ENCODE peak calls at places on chromosomes 13 and 19, in four cellular contexts. One of them, this sample, is unnamed.

GRCh38 chr13:41178040-41178439 is 16.3 kb downstream of the KBTBD7 start:
- DNase-seq in PC-3: no peak
- DNase-seq in K562: no peak
- DNase-seq in colonic mucosa: no peak
- DNase-seq in this sample: peak; percentile 27

GRCh38 chr13:87331178-87331577 is 340.0 kb upstream of the SLITRK5 start:
- DNase-seq in PC-3: no peak
- DNase-seq in colonic mucosa: no peak
- DNase-seq in K562: no peak
- DNase-seq in this sample: no peak

GRCh38 chr19:51799998-51800848 is 5.3 kb downstream of the FPR3 start:
- DNase-seq in K562: peak; percentile 74
- DNase-seq in PC-3: no peak
- DNase-seq in colonic mucosa: no peak
- DNase-seq in this sample: no peak

GRCh38 chr13:111177081-111177711 is 62.1 kb downstream of the ARHGEF7 start:
- DNase-seq in K562: no peak
- DNase-seq in colonic mucosa: no peak
- DNase-seq in PC-3: no peak
- DNase-seq in this sample: no peak

GRCh38 chr13:95267662-95268369 is 33.4 kb downstream of the ABCC4 start:
- DNase-seq in colonic mucosa: peak; percentile 36
- DNase-seq in PC-3: peak; percentile 56
- DNase-seq in K562: no peak
- DNase-seq in this sample: peak; percentile 58

GRCh38 chr19:54430306-54431254 is 15.3 kb downstream of the TTYH1 start:
- DNase-seq in K562: peak; percentile 84
- DNase-seq in PC-3: peak; percentile 74
- DNase-seq in colonic mucosa: no peak
- DNase-seq in this sample: peak; percentile 68

GRCh38 chr19:662207-662961 is 630 bp downstream of the RNF126 start:
- DNase-seq in PC-3: peak; percentile 38
- DNase-seq in K562: peak; percentile 61
- DNase-seq in colonic mucosa: peak; percentile 80
- DNase-seq in this sample: peak; percentile 63

GRCh38 chr13:94776300-94776699 is 64.0 kb upstream of the SOX21 start:
- DNase-seq in colonic mucosa: no peak
- DNase-seq in K562: no peak
- DNase-seq in PC-3: no peak
- DNase-seq in this sample: no peak

GRCh38 chr19:40503300-40503699 is 36.5 kb downstream of the SPTBN4 start:
- DNase-seq in colonic mucosa: no peak
- DNase-seq in K562: peak; percentile 32
- DNase-seq in PC-3: no peak
- DNase-seq in this sample: no peak

GRCh38 chr13:98839826-98840769 is 87.6 kb upstream of the SLC15A1 start:
- DNase-seq in K562: peak; percentile 41
- DNase-seq in PC-3: peak; percentile 68
- DNase-seq in colonic mucosa: peak; percentile 49
- DNase-seq in this sample: peak; percentile 79

GRCh38 chr13:88945793-88946192 is 1274.6 kb downstream of the SLITRK5 start:
- DNase-seq in PC-3: no peak
- DNase-seq in K562: no peak
- DNase-seq in colonic mucosa: no peak
- DNase-seq in this sample: no peak

GRCh38 chr19:56085571-56086275 is 35.4 kb downstream of the ZNF787 start:
- DNase-seq in PC-3: no peak
- DNase-seq in K562: no peak
- DNase-seq in colonic mucosa: no peak
- DNase-seq in this sample: no peak

GRCh38 chr19:58476498-58477015 is 405 bp downstream of the ZNF446 start:
- DNase-seq in K562: peak; percentile 58
- DNase-seq in colonic mucosa: no peak
- DNase-seq in PC-3: no peak
- DNase-seq in this sample: peak; percentile 31

GRCh38 chr19:39319098-39319891 is 1.4 kb downstream of the LRFN1 start:
- DNase-seq in colonic mucosa: no peak
- DNase-seq in K562: no peak
- DNase-seq in PC-3: no peak
- DNase-seq in this sample: no peak
- H3K9ac ChIP-seq in colonic mucosa: no peak overlapping the region
- H3K9ac ChIP-seq in K562: peak overlapping the region; percentile 95
- H3K9ac ChIP-seq in PC-3: no peak overlapping the region
- H3K9ac ChIP-seq in this sample: no peak overlapping the region

DNA sequence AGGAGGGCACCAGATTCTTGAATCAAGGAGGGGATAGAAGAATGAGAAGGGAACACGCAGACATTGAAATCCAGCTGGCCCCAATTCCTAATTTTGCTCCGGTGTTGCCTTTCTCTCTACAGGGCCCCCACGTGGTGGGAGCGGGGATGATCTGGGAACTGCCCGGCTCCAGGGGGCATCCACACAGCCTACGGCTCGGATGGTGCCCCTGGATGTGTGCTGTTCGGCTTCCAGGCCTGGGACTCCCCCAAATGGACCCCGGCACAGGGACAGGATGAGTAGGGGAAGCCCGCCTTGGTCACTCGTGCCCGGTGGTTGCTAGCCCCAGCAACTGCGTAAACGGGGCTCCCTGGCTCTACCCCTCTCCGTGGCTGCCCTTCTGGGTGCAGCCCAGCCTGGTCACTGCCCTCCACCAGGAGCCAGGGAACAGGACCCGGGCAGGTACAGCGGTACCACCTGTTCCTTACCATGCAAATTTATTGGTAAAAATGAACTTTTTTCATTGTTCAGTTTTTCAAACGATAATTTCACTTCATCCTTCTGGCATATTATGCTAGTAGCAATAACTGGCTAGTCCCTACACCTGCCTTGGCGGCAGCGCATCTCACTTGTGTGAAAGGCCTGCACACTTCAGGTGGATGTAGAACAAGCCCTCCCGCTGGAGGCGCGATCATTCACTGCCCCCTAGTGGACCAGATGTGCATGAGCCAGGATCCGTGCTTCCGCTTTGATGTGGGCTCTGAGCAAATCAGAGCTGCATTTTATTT is 111.6 kb downstream of the TEX26 start:
- DNase-seq in K562: peak; percentile 75
- DNase-seq in PC-3: peak; percentile 86
- DNase-seq in colonic mucosa: peak; percentile 89
- DNase-seq in this sample: peak; percentile 93
- H3K4me1 ChIP-seq in K562: peaks cover 4% of the 10 kb centered on the region
- H3K4me1 ChIP-seq in PC-3: peaks cover 30% of the 10 kb centered on the region
- H3K4me1 ChIP-seq in colonic mucosa: peaks cover 11% of the 10 kb centered on the region
- H3K4me1 ChIP-seq in this sample: peaks cover 27% of the 10 kb centered on the region

DNA sequence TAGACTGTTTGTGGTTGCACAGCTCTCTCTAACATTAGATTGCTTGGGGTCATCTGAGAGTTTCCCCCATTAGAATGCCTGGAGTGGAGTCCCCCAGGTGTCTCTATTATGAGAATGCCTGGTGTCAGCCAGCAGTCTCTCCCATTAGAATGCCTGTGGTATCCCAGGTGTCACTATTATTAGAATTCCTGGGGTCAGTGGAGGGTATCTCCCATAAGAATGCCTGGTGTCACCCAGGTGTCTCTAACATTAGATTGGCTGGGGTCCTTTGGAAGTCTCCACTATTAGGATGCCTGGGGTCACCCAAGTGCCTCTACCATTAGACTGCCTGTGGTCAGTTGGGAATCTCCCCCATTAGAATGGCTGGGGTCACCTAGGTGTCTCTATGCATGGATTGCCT is 1495.1 kb downstream of the UQCRFS1 start:
- DNase-seq in K562: no peak
- DNase-seq in PC-3: no peak
- DNase-seq in colonic mucosa: no peak
- DNase-seq in this sample: no peak
- H3K9ac ChIP-seq in K562: no peak overlapping the region
- H3K9ac ChIP-seq in PC-3: no peak overlapping the region
- H3K9ac ChIP-seq in colonic mucosa: no peak overlapping the region
- H3K9ac ChIP-seq in this sample: no peak overlapping the region

DNA sequence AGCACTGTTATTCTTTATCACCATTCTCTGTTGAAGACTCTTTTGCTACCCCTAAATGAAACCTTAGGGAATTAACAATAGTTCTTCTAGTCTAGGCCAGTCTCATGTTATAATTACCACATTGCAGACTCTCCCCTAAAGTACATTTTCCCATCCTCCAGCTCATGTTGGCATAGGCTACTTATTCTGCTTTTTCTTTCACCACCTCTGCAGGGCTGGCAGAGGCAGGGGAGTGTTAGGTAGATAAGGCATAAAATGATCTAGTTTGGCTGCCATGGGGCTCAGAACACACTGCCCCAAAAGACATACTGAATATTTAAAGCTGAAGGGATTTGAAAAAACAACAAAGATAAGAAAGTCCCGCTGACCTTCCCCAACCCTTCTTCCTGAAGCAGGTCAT is 82.7 kb upstream of the RFC3 start:
- DNase-seq in PC-3: no peak
- DNase-seq in K562: no peak
- DNase-seq in colonic mucosa: no peak
- DNase-seq in this sample: no peak
- H3K4me1 ChIP-seq in PC-3: peaks cover 9% of the 10 kb centered on the region
- H3K4me1 ChIP-seq in K562: no peaks in the 10 kb centered on the region
- H3K4me1 ChIP-seq in colonic mucosa: no peaks in the 10 kb centered on the region
- H3K4me1 ChIP-seq in this sample: peaks cover 9% of the 10 kb centered on the region

DNA sequence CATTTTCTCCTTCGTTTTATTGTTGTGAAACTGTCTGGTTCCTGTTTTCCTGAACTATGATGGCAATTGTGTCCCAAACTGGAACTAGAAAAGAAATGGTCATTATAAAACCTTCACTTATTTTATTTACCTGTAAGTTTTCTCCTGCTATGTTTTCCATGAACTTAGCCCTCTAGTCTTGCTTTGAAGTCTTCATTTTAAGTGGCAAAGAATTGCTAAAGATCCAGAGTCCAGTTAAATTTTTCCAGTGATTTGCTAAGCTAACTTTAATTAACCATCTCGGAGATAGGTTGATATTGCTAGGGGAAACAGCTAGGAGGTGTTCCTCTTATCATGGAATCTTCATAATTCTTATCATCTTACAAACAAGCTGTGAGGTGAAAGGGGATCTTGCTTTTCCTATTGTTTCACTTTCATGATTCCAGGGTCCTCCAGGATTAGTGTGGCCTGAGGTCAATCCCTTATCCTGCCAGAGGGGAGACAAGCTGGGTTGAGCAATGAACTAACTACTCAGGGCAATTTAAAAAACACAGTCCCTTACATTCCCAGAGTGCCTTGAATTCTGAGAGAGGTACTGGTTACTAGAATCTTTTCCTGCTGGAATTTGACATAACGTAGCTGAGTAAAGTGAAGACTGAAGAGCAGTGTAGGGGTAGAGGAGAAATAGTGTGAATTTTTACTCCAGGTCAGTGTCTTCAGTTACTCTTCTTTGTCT is 112.5 kb downstream of the ESD start:
- DNase-seq in colonic mucosa: no peak
- DNase-seq in K562: no peak
- DNase-seq in PC-3: no peak
- DNase-seq in this sample: peak; percentile 47
- H3K9ac ChIP-seq in colonic mucosa: no peak overlapping the region
- H3K9ac ChIP-seq in K562: no peak overlapping the region
- H3K9ac ChIP-seq in PC-3: no peak overlapping the region
- H3K9ac ChIP-seq in this sample: no peak overlapping the region

DNA sequence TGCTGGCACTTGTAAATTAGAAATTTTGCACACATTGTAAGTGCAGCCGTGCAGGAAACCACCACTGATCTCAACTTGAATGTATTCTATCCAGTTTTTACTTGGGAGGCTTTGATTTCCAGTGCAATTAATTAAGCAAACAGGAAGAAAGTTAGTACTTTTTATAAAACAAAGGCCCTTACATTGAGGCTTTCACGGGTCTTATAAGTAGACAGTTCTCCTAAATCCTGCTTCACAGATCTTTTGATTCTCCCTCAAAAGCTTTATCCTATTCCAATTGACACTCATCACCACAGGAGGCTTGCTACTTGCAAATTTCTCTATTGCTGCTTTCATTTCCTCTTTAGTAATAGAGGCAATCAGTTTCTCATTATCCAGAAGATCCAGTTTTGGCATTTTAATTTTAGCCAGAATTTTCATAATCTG is 90.1 kb downstream of the ERCC5 start:
- DNase-seq in colonic mucosa: no peak
- DNase-seq in PC-3: no peak
- DNase-seq in K562: no peak
- DNase-seq in this sample: no peak
- H3K4me1 ChIP-seq in colonic mucosa: no peaks in the 10 kb centered on the region
- H3K4me1 ChIP-seq in PC-3: no peaks in the 10 kb centered on the region
- H3K4me1 ChIP-seq in K562: no peaks in the 10 kb centered on the region
- H3K4me1 ChIP-seq in this sample: no peaks in the 10 kb centered on the region

GRCh38 chr13:30362869-30363268 is 55.5 kb upstream of the KATNAL1 start:
- DNase-seq in PC-3: no peak
- DNase-seq in K562: peak; percentile 53
- DNase-seq in colonic mucosa: no peak
- DNase-seq in this sample: no peak
- H3K9ac ChIP-seq in PC-3: no peak overlapping the region
- H3K9ac ChIP-seq in K562: no peak overlapping the region
- H3K9ac ChIP-seq in colonic mucosa: no peak overlapping the region
- H3K9ac ChIP-seq in this sample: peak overlapping the region; percentile 62

This sample was measured in adipocyte.